ENCODE peak calls at places on chromosomes 13 and 19, in five cellular contexts. One of them, this sample, is unnamed.

GRCh38 chr13:33388254-33388998 is 102.9 kb upstream of the STARD13 start:
- DNase-seq in H9: no peak
- DNase-seq in neuronal stem cell: no peak
- DNase-seq in H1: no peak
- DNase-seq in mesenchymal stem cell: no peak
- DNase-seq in this sample: no peak

GRCh38 chr19:56507446-56508281 is at the start of gene ZNF471:
- DNase-seq in H9: peak; percentile 94
- DNase-seq in H1: peak; percentile 88
- DNase-seq in mesenchymal stem cell: peak; percentile 99
- DNase-seq in neuronal stem cell: peak; percentile 97
- DNase-seq in this sample: peak; percentile 99

GRCh38 chr13:79312456-79312855 is 93.6 kb downstream of the RBM26 start:
- DNase-seq in H1: no peak
- DNase-seq in H9: no peak
- DNase-seq in mesenchymal stem cell: peak; percentile 3
- DNase-seq in neuronal stem cell: no peak
- DNase-seq in this sample: no peak

GRCh38 chr19:15251749-15252397 is 19.6 kb upstream of the EPHX3 start:
- DNase-seq in neuronal stem cell: peak; percentile 54
- DNase-seq in H1: peak; percentile 84
- DNase-seq in H9: peak; percentile 84
- DNase-seq in mesenchymal stem cell: peak; percentile 98
- DNase-seq in this sample: peak; percentile 43

GRCh38 chr19:38718747-38719543 is 25.3 kb downstream of the CAPN12 start:
- DNase-seq in neuronal stem cell: no peak
- DNase-seq in H1: peak; percentile 67
- DNase-seq in H9: peak; percentile 74
- DNase-seq in mesenchymal stem cell: peak; percentile 39
- DNase-seq in this sample: peak; percentile 91

GRCh38 chr13:19810996-19811881 is 28.5 kb upstream of the PSPC1 start:
- DNase-seq in mesenchymal stem cell: no peak
- DNase-seq in neuronal stem cell: no peak
- DNase-seq in H9: no peak
- DNase-seq in H1: no peak
- DNase-seq in this sample: peak; percentile 71

GRCh38 chr13:112722433-112723250 is 32.8 kb downstream of the ATP11A start:
- DNase-seq in neuronal stem cell: no peak
- DNase-seq in mesenchymal stem cell: peak; percentile 85
- DNase-seq in H9: no peak
- DNase-seq in H1: no peak
- DNase-seq in this sample: peak; percentile 99

GRCh38 chr13:54133721-54134120 is 1105.1 kb downstream of the OLFM4 start:
- DNase-seq in H9: no peak
- DNase-seq in mesenchymal stem cell: no peak
- DNase-seq in H1: no peak
- DNase-seq in neuronal stem cell: no peak
- DNase-seq in this sample: no peak

GRCh38 chr13:23709521-23709920 is 139.3 kb downstream of the TNFRSF19 start:
- DNase-seq in neuronal stem cell: no peak
- DNase-seq in H9: no peak
- DNase-seq in H1: no peak
- DNase-seq in mesenchymal stem cell: no peak
- DNase-seq in this sample: no peak

GRCh38 chr13:99470027-99470426 is 31.2 kb upstream of the TM9SF2 start:
- DNase-seq in neuronal stem cell: no peak
- DNase-seq in H9: no peak
- DNase-seq in H1: no peak
- DNase-seq in mesenchymal stem cell: no peak
- DNase-seq in this sample: no peak

GRCh38 chr13:109204252-109204651 is 574.8 kb downstream of the MYO16 start:
- DNase-seq in mesenchymal stem cell: no peak
- DNase-seq in H1: no peak
- DNase-seq in H9: no peak
- DNase-seq in neuronal stem cell: no peak
- DNase-seq in this sample: no peak

GRCh38 chr19:3102239-3103140 is 8.3 kb downstream of the GNA11 start:
- DNase-seq in mesenchymal stem cell: no peak
- DNase-seq in H1: no peak
- DNase-seq in neuronal stem cell: no peak
- DNase-seq in H9: no peak
- DNase-seq in this sample: no peak

GRCh38 chr19:3338541-3339181 is 27.7 kb upstream of the NFIC start:
- DNase-seq in mesenchymal stem cell: peak; percentile 41
- DNase-seq in neuronal stem cell: no peak
- DNase-seq in H1: no peak
- DNase-seq in H9: no peak
- DNase-seq in this sample: no peak

GRCh38 chr19:29191005-29191404 is 21.9 kb downstream of the UQCRFS1 start:
- DNase-seq in H9: no peak
- DNase-seq in neuronal stem cell: no peak
- DNase-seq in H1: no peak
- DNase-seq in mesenchymal stem cell: no peak
- DNase-seq in this sample: no peak

GRCh38 chr19:55641376-55642152 is 762 bp downstream of the ZNF580 start:
- DNase-seq in mesenchymal stem cell: peak; percentile 60
- DNase-seq in H1: no peak
- DNase-seq in neuronal stem cell: no peak
- DNase-seq in H9: no peak
- DNase-seq in this sample: no peak

GRCh38 chr13:79482271-79482970 is 1.5 kb downstream of the NDFIP2 start:
- DNase-seq in H1: no peak
- DNase-seq in neuronal stem cell: no peak
- DNase-seq in mesenchymal stem cell: peak; percentile 56
- DNase-seq in H9: no peak
- DNase-seq in this sample: no peak

GRCh38 chr13:50894042-50894441 is 15.5 kb upstream of the RNASEH2B start:
- DNase-seq in H9: no peak
- DNase-seq in neuronal stem cell: no peak
- DNase-seq in mesenchymal stem cell: no peak
- DNase-seq in H1: no peak
- DNase-seq in this sample: no peak

GRCh38 chr19:13210941-13211340 is 60.7 kb downstream of the IER2 start:
- DNase-seq in H9: no peak
- DNase-seq in mesenchymal stem cell: no peak
- DNase-seq in H1: no peak
- DNase-seq in neuronal stem cell: no peak
- DNase-seq in this sample: no peak

GRCh38 chr19:13212759-13213330 is 62.6 kb downstream of the IER2 start:
- DNase-seq in H1: peak; percentile 86
- DNase-seq in neuronal stem cell: no peak
- DNase-seq in H9: peak; percentile 84
- DNase-seq in mesenchymal stem cell: peak; percentile 44
- DNase-seq in this sample: peak; percentile 79

GRCh38 chr19:13211426-13212308 is 61.5 kb downstream of the IER2 start:
- DNase-seq in H1: no peak
- DNase-seq in H9: no peak
- DNase-seq in mesenchymal stem cell: no peak
- DNase-seq in neuronal stem cell: no peak
- DNase-seq in this sample: no peak

GRCh38 chr19:13214036-13214730 is 64.0 kb downstream of the IER2 start:
- DNase-seq in H1: no peak
- DNase-seq in H9: peak; percentile 24
- DNase-seq in mesenchymal stem cell: no peak
- DNase-seq in neuronal stem cell: no peak
- DNase-seq in this sample: no peak

GRCh38 chr19:13215572-13216380 is 65.6 kb downstream of the IER2 start:
- DNase-seq in mesenchymal stem cell: no peak
- DNase-seq in H9: no peak
- DNase-seq in H1: no peak
- DNase-seq in neuronal stem cell: no peak
- DNase-seq in this sample: no peak
- H2BK12ac ChIP-seq in mesenchymal stem cell: no peak overlapping the region
- H2BK12ac ChIP-seq in H9: no peak overlapping the region
- H2BK12ac ChIP-seq in H1: no peak overlapping the region
- H2BK12ac ChIP-seq in neuronal stem cell: no peak overlapping the region
- H2BK12ac ChIP-seq in this sample: no peak overlapping the region

DNA sequence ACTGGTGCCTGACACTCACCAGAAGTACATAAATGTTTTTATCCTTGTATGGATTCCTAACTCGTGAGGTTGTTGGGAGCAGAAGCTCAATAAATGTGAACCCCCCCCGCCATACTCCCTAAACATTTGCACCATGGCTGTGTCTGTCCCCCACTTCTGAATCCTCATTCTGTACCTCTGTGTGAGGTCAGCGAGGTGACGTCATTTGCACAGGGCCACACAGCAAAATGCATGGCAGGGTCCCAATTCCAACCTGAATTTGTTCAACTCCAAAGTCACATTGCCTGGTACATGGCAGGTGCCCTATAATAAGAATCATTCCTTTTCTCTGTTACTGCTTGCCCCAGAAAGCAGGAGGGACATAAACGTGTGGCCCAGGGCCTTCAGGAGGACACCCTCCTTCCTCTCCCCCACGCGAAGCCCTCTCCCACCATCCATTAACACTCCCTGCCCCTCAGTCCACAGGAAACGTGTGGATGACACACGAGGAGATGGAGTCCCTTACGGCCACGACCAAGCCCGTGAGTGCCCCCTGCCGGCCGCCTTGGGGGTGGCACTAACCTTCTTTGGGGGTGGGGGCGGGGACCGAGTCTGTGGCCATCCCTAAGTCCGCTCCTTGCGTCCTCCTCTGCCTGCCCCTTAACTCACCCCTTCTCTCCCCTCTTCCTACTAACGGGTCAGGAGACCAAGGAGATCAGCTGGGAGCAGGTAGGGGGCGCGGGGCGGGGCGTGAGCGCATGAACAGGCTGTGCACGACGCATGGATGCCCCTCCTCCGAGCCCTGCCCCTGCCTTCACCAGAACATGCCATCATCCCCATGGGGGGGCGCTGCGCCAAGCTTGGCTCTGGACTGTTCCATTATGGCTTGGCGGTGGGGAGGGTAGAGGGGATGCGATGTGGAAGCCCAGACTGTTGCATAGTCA is 9.4 kb downstream of the HRC start:
- DNase-seq in H9: peak; percentile 96
- DNase-seq in mesenchymal stem cell: peak; percentile 83
- DNase-seq in neuronal stem cell: peak; percentile 98
- DNase-seq in H1: peak; percentile 99
- DNase-seq in this sample: peak; percentile 80
- H4K8ac ChIP-seq in H9: no peak overlapping the region
- H4K8ac ChIP-seq in mesenchymal stem cell: no peak overlapping the region
- H4K8ac ChIP-seq in neuronal stem cell: no peak overlapping the region
- H4K8ac ChIP-seq in H1: peak overlapping the region; percentile 72
- H4K8ac ChIP-seq in this sample: no peak overlapping the region

GRCh38 chr13:97881556-97881955 is 71.9 kb upstream of the IPO5 start:
- DNase-seq in neuronal stem cell: no peak
- DNase-seq in mesenchymal stem cell: no peak
- DNase-seq in H9: no peak
- DNase-seq in H1: no peak
- DNase-seq in this sample: no peak
- H3K18ac ChIP-seq in neuronal stem cell: no peak overlapping the region
- H3K18ac ChIP-seq in mesenchymal stem cell: no peak overlapping the region
- H3K18ac ChIP-seq in H9: no peak overlapping the region
- H3K18ac ChIP-seq in H1: no peak overlapping the region
- H3K18ac ChIP-seq in this sample: no peak overlapping the region

GRCh38 chr13:27327633-27328032 is 57.0 kb downstream of the RASL11A start:
- DNase-seq in neuronal stem cell: no peak
- DNase-seq in H1: no peak
- DNase-seq in mesenchymal stem cell: no peak
- DNase-seq in H9: no peak
- DNase-seq in this sample: no peak

GRCh38 chr13:27319404-27319803 is 48.8 kb downstream of the RASL11A start:
- DNase-seq in mesenchymal stem cell: no peak
- DNase-seq in neuronal stem cell: no peak
- DNase-seq in H1: no peak
- DNase-seq in H9: no peak
- DNase-seq in this sample: no peak

GRCh38 chr13:27321619-27322385 is 51.2 kb downstream of the RASL11A start:
- DNase-seq in H9: no peak
- DNase-seq in neuronal stem cell: no peak
- DNase-seq in mesenchymal stem cell: no peak
- DNase-seq in H1: no peak
- DNase-seq in this sample: no peak
- H2BK12ac ChIP-seq in H9: no peak overlapping the region
- H2BK12ac ChIP-seq in neuronal stem cell: no peak overlapping the region
- H2BK12ac ChIP-seq in mesenchymal stem cell: no peak overlapping the region
- H2BK12ac ChIP-seq in H1: no peak overlapping the region
- H2BK12ac ChIP-seq in this sample: no peak overlapping the region

DNA sequence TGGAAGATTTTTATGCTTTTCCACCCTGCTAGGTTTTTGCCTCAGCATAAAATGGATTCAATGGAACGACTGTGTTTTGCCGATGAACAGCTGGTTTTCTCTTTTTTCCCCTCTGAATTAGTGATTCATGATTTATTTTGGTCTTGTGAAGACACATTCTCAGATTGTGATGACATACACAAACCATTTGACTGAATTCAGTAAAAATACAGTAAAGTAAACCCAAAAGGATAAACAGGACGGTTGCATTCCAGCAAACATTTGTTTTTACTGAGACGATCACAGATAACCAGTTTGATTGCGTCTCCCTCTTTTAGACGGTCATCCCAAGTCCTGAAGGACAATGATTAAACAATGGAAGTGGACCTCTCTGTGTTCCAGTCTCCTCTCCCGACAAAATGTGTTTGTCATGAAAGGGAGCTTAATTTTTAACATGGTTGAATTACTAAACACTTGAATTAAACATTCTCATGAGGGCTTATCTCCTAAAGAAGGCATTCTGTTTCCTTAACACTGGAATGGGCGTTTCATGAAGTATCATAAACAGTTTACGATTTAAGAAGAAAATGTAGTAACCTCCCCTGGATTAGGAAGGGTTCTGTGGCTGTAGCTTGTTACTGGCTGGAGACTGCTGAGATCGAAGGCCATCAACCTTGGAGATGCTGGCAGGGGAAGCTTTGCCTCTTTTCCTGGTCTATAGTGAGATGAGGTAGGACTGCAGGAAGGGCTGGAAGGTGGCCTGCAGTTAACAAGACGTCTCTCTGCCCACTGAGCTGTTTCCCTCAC is 457.7 kb downstream of the FGF9 start:
- DNase-seq in mesenchymal stem cell: peak; percentile 13
- DNase-seq in H9: no peak
- DNase-seq in neuronal stem cell: no peak
- DNase-seq in H1: no peak
- DNase-seq in this sample: no peak
- H4K8ac ChIP-seq in mesenchymal stem cell: no peak overlapping the region
- H4K8ac ChIP-seq in H9: no peak overlapping the region
- H4K8ac ChIP-seq in neuronal stem cell: no peak overlapping the region
- H4K8ac ChIP-seq in H1: no peak overlapping the region
- H4K8ac ChIP-seq in this sample: no peak overlapping the region

GRCh38 chr13:35712907-35713685 is 236.6 kb upstream of the MAB21L1 start:
- DNase-seq in H9: no peak
- DNase-seq in H1: no peak
- DNase-seq in neuronal stem cell: no peak
- DNase-seq in mesenchymal stem cell: peak; percentile 33
- DNase-seq in this sample: peak; percentile 86
- H3K18ac ChIP-seq in H9: peak overlapping the region; percentile 18
- H3K18ac ChIP-seq in H1: peak overlapping the region; percentile 25
- H3K18ac ChIP-seq in neuronal stem cell: no peak overlapping the region
- H3K18ac ChIP-seq in mesenchymal stem cell: no peak overlapping the region
- H3K18ac ChIP-seq in this sample: no peak overlapping the region

DNA sequence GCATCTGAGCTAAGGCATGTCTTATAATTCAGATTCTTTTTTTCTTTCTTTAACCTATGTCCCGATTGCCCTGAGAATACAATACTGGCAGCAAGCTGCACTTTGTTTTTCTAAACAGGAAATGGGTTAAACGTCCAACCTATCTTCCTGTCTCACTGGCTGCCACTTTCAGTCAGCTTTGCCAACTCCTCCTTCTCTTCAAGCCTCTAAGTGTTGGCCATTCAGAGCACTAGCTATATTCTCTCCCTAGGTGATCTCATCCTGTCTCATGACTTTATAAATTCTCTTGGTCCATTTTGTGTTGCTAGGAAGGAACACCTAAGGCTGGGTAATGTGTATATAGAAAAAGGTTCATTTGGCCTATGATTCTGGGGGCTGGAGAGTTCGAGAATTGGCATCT is 109.5 kb upstream of the TSC22D1 start:
- DNase-seq in mesenchymal stem cell: no peak
- DNase-seq in H9: no peak
- DNase-seq in neuronal stem cell: no peak
- DNase-seq in H1: no peak
- DNase-seq in this sample: no peak
- H2BK12ac ChIP-seq in mesenchymal stem cell: no peak overlapping the region
- H2BK12ac ChIP-seq in H9: no peak overlapping the region
- H2BK12ac ChIP-seq in neuronal stem cell: no peak overlapping the region
- H2BK12ac ChIP-seq in H1: no peak overlapping the region
- H2BK12ac ChIP-seq in this sample: no peak overlapping the region

This sample was measured in trophoblast cell.